ENCODE peak calls at places on chromosomes 12 and 14, in seven cellular contexts. D is LoVo; M is stimulated activated CD8-positive, alpha-beta memory T cell treated with anti-CD3 and anti-CD28 coated beads, Interleukin-7, amount 100 ng/mL, for 48 hours; V is CD4-positive, alpha-beta T cell; F is HepG2; K is A549; I is CD8-positive, alpha-beta memory T cell. P is an unnamed sample.

GRCh38 chr12:123363385-123363742 is 1.3 kb downstream of the SBNO1 start:
- DNase-seq in D (peak), I (peak), V (no peak), F (no peak), K (no peak), M (no peak), P (peak)

GRCh38 chr12:114696443-114697245 is 12.7 kb upstream of the TBX3 start:
- DNase-seq in I (no peak), F (no peak), V (no peak), M (no peak), D (no peak), K (no peak), P (no peak)

GRCh38 chr14:58731465-58732330 is 93.9 kb downstream of the DACT1 start:
- DNase-seq in K (peak), M (no peak), V (no peak), I (no peak), D (peak), F (no peak), P (peak)

GRCh38 chr12:100404769-100405407 is 48.0 kb downstream of the SLC17A8 start:
- DNase-seq in D (no peak), I (no peak), F (peak), K (peak), M (no peak), V (no peak), P (no peak)

GRCh38 chr12:24661657-24662096 is 287.2 kb downstream of the BCAT1 start:
- DNase-seq in V (no peak), I (no peak), F (peak), K (no peak), M (no peak), D (no peak), P (no peak)

GRCh38 chr14:30214456-30215090 is 286.9 kb upstream of the PRKD1 start:
- DNase-seq in M (no peak), I (no peak), V (no peak), K (peak), F (peak), D (peak), P (peak)

GRCh38 chr12:54988402-54989054 is 4.0 kb upstream of the TESPA1 start:
- DNase-seq in I (no peak), M (no peak), V (no peak), D (no peak), K (no peak), F (no peak), P (no peak)

GRCh38 chr14:95098984-95099599 is 58.2 kb downstream of the DICER1 start:
- DNase-seq in D (peak), V (peak), K (peak), M (no peak), I (peak), F (peak), P (peak)